ENCODE peak calls at places on chromosome 16, in five cellular contexts. One of them, this sample, is unnamed.

GRCh38 chr16:84788968-84789371 is 30.8 kb upstream of the CRISPLD2 start:
- DNase-seq in OCI-LY7: no peak
- DNase-seq in left lung: no peak
- DNase-seq in GM23338: no peak
- DNase-seq in CD4-positive, alpha-beta T cell: no peak
- DNase-seq in this sample: no peak

GRCh38 chr16:68936729-68937631 is 93.6 kb downstream of the TANGO6 start:
- DNase-seq in left lung: no peak
- DNase-seq in OCI-LY7: no peak
- DNase-seq in CD4-positive, alpha-beta T cell: no peak
- DNase-seq in GM23338: no peak
- DNase-seq in this sample: peak; percentile 90

GRCh38 chr16:11095935-11096334 is 151.6 kb downstream of the CLEC16A start:
- DNase-seq in left lung: no peak
- DNase-seq in OCI-LY7: no peak
- DNase-seq in GM23338: no peak
- DNase-seq in CD4-positive, alpha-beta T cell: no peak
- DNase-seq in this sample: no peak

GRCh38 chr16:66254751-66255150 is 111.7 kb upstream of the CDH5 start:
- DNase-seq in CD4-positive, alpha-beta T cell: no peak
- DNase-seq in GM23338: no peak
- DNase-seq in left lung: no peak
- DNase-seq in OCI-LY7: no peak
- DNase-seq in this sample: no peak

GRCh38 chr16:48041861-48042435 is 113.8 kb downstream of the ABCC12 start:
- DNase-seq in left lung: no peak
- DNase-seq in CD4-positive, alpha-beta T cell: no peak
- DNase-seq in GM23338: peak; percentile 70
- DNase-seq in OCI-LY7: no peak
- DNase-seq in this sample: peak; percentile 22

GRCh38 chr16:53892155-53892554 is 188.2 kb downstream of the FTO start:
- DNase-seq in GM23338: peak; percentile 74
- DNase-seq in OCI-LY7: peak; percentile 27
- DNase-seq in CD4-positive, alpha-beta T cell: peak; percentile 23
- DNase-seq in left lung: no peak
- DNase-seq in this sample: peak; percentile 22

GRCh38 chr16:17768257-17768656 is 297.5 kb upstream of the XYLT1 start:
- DNase-seq in left lung: no peak
- DNase-seq in GM23338: no peak
- DNase-seq in CD4-positive, alpha-beta T cell: no peak
- DNase-seq in OCI-LY7: no peak
- DNase-seq in this sample: peak; percentile 74

GRCh38 chr16:54633943-54634362 is 296.7 kb upstream of the IRX5 start:
- DNase-seq in left lung: no peak
- DNase-seq in OCI-LY7: peak; percentile 29
- DNase-seq in GM23338: peak; percentile 85
- DNase-seq in CD4-positive, alpha-beta T cell: no peak
- DNase-seq in this sample: peak; percentile 25

GRCh38 chr16:75097941-75098897 is 18.4 kb downstream of the LDHD start:
- DNase-seq in OCI-LY7: no peak
- DNase-seq in CD4-positive, alpha-beta T cell: peak; percentile 67
- DNase-seq in GM23338: no peak
- DNase-seq in left lung: no peak
- DNase-seq in this sample: no peak

GRCh38 chr16:78298986-78299385 is 199.5 kb downstream of the WWOX start:
- DNase-seq in CD4-positive, alpha-beta T cell: no peak
- DNase-seq in OCI-LY7: no peak
- DNase-seq in left lung: no peak
- DNase-seq in GM23338: no peak
- DNase-seq in this sample: no peak

GRCh38 chr16:11781773-11782172 is 15.3 kb downstream of the ZC3H7A start:
- DNase-seq in OCI-LY7: peak; percentile 76
- DNase-seq in CD4-positive, alpha-beta T cell: no peak
- DNase-seq in GM23338: no peak
- DNase-seq in left lung: no peak
- DNase-seq in this sample: peak; percentile 70

GRCh38 chr16:80319181-80319580 is 221.6 kb upstream of the DYNLRB2 start:
- DNase-seq in CD4-positive, alpha-beta T cell: no peak
- DNase-seq in GM23338: peak; percentile 42
- DNase-seq in left lung: no peak
- DNase-seq in OCI-LY7: no peak
- DNase-seq in this sample: no peak

GRCh38 chr16:87207509-87207908 is 109.7 kb downstream of the C16orf95 start:
- DNase-seq in GM23338: no peak
- DNase-seq in CD4-positive, alpha-beta T cell: no peak
- DNase-seq in OCI-LY7: no peak
- DNase-seq in left lung: no peak
- DNase-seq in this sample: peak; percentile 26

GRCh38 chr16:87578531-87578930 is 23.8 kb upstream of the JPH3 start:
- DNase-seq in left lung: no peak
- DNase-seq in GM23338: no peak
- DNase-seq in CD4-positive, alpha-beta T cell: no peak
- DNase-seq in OCI-LY7: no peak
- DNase-seq in this sample: no peak

GRCh38 chr16:61149709-61150108 is 886.5 kb downstream of the CDH8 start:
- DNase-seq in CD4-positive, alpha-beta T cell: no peak
- DNase-seq in OCI-LY7: no peak
- DNase-seq in GM23338: no peak
- DNase-seq in left lung: no peak
- DNase-seq in this sample: no peak

GRCh38 chr16:3101018-3101840 is 2.1 kb upstream of the ZSCAN10 start:
- DNase-seq in left lung: no peak
- DNase-seq in OCI-LY7: peak; percentile 84
- DNase-seq in CD4-positive, alpha-beta T cell: peak; percentile 44
- DNase-seq in GM23338: peak; percentile 90
- DNase-seq in this sample: peak; percentile 31

GRCh38 chr16:24188143-24188542 is 68.0 kb upstream of the CACNG3 start:
- DNase-seq in OCI-LY7: no peak
- DNase-seq in left lung: no peak
- DNase-seq in GM23338: no peak
- DNase-seq in CD4-positive, alpha-beta T cell: no peak
- DNase-seq in this sample: no peak

GRCh38 chr16:48526058-48526957 is 83.7 kb downstream of the N4BP1 start:
- DNase-seq in GM23338: peak; percentile 87
- DNase-seq in left lung: peak; percentile 34
- DNase-seq in OCI-LY7: peak; percentile 58
- DNase-seq in CD4-positive, alpha-beta T cell: no peak
- DNase-seq in this sample: peak; percentile 82

GRCh38 chr16:23398987-23399805 is 53.8 kb downstream of the COG7 start:
- DNase-seq in left lung: peak; percentile 63
- DNase-seq in OCI-LY7: no peak
- DNase-seq in GM23338: peak; percentile 93
- DNase-seq in CD4-positive, alpha-beta T cell: no peak
- DNase-seq in this sample: no peak

GRCh38 chr16:87057291-87057881 is 259.8 kb downstream of the C16orf95 start:
- DNase-seq in OCI-LY7: no peak
- DNase-seq in CD4-positive, alpha-beta T cell: no peak
- DNase-seq in GM23338: peak; percentile 71
- DNase-seq in left lung: no peak
- DNase-seq in this sample: no peak

GRCh38 chr16:89407282-89407924 is 83.0 kb downstream of the ANKRD11 start:
- DNase-seq in left lung: no peak
- DNase-seq in OCI-LY7: no peak
- DNase-seq in CD4-positive, alpha-beta T cell: no peak
- DNase-seq in GM23338: no peak
- DNase-seq in this sample: no peak

GRCh38 chr16:58426095-58426494 is 33.8 kb downstream of the GINS3 start:
- DNase-seq in GM23338: no peak
- DNase-seq in OCI-LY7: peak; percentile 84
- DNase-seq in CD4-positive, alpha-beta T cell: peak; percentile 2
- DNase-seq in left lung: peak; percentile 43
- DNase-seq in this sample: no peak

GRCh38 chr16:20740901-20741491 is 622 bp downstream of the THUMPD1 start:
- DNase-seq in left lung: peak; percentile 93
- DNase-seq in OCI-LY7: peak; percentile 88
- DNase-seq in CD4-positive, alpha-beta T cell: peak; percentile 90
- DNase-seq in GM23338: peak; percentile 87
- DNase-seq in this sample: peak; percentile 93

GRCh38 chr16:80577485-80578280 is 36.9 kb downstream of the DYNLRB2 start:
- DNase-seq in OCI-LY7: no peak
- DNase-seq in CD4-positive, alpha-beta T cell: no peak
- DNase-seq in left lung: no peak
- DNase-seq in GM23338: no peak
- DNase-seq in this sample: no peak

GRCh38 chr16:86772671-86773338 is 194.5 kb downstream of the FOXL1 start:
- DNase-seq in GM23338: no peak
- DNase-seq in OCI-LY7: no peak
- DNase-seq in CD4-positive, alpha-beta T cell: no peak
- DNase-seq in left lung: no peak
- DNase-seq in this sample: no peak

GRCh38 chr16:8278181-8278580 is 312.1 kb downstream of the TMEM114 start:
- DNase-seq in OCI-LY7: no peak
- DNase-seq in CD4-positive, alpha-beta T cell: no peak
- DNase-seq in GM23338: no peak
- DNase-seq in left lung: no peak
- DNase-seq in this sample: no peak

GRCh38 chr16:53680756-53681155 is 22.9 kb downstream of the RPGRIP1L start:
- DNase-seq in CD4-positive, alpha-beta T cell: no peak
- DNase-seq in OCI-LY7: no peak
- DNase-seq in GM23338: no peak
- DNase-seq in left lung: no peak
- DNase-seq in this sample: no peak

DNA sequence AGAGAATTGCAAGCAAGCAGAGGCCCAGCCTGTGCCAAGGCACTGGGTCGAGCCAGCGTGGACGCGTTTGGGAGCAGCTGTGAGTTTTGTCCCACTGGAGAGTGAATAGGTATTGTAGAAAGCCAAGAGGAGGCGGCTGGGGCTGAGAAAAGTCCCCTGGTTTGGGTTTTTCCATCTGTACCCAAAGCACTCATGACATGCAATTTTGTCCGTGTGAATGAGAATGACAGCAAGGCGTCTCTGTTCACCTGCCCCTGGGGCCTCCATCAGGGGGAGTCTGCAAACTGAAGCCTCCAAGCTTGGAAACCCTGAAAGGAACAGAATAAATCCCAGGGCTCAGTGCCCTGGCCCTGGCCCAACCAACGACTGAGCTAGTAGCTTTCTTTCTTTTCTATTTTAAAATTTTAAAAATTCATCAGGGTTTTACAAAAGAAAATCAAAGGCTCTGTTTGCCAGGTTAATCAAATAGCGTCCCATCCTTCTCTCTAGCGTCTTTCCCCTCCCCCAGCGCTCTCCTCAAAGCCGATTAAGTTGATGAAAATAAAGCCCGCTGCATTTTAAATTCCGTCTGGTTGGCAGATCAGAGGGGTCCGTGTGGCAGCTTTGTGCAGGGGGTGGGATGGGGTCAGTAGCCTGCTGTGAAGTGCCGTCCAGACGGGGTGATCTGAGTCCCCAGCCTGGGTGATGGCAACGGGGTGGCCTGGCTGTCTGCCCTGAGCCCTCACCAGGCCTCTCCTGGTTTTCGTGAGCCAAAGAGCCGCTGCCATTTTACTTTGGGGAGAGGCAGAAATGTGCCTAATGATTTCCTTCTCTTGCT is 171.0 kb downstream of the KATNIP start:
- DNase-seq in CD4-positive, alpha-beta T cell: no peak
- DNase-seq in GM23338: no peak
- DNase-seq in left lung: peak; percentile 31
- DNase-seq in OCI-LY7: no peak
- DNase-seq in this sample: no peak
- TF ChIP-seq CTCF in CD4-positive, alpha-beta T cell: no peak
- TF ChIP-seq CTCF in GM23338: no peak
- TF ChIP-seq CTCF in left lung: no peak
- TF ChIP-seq CTCF in OCI-LY7: no peak
- TF ChIP-seq CTCF in this sample: no peak

DNA sequence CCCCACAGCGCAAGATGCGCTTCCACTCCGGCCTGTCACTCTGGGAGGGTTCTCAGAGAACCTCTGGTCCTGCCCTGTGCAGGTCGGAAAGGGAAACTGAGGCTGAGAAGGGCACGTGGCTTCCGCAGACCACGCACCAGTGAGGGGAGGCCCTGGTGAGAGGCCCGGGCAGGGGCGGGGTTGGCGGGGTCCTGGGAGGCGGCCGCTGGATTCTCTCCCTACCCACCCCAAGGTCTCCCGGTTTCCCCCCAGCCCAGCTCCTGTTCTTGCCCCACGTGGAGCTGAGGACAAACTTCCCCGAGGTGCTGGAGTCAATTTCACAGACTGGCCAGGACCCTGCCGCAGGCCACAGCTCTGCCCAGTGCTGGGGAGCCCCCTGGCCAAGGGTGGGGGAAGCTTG is 11.5 kb downstream of the CCL17 start:
- DNase-seq in GM23338: no peak
- DNase-seq in CD4-positive, alpha-beta T cell: no peak
- DNase-seq in OCI-LY7: no peak
- DNase-seq in left lung: no peak
- DNase-seq in this sample: no peak
- H3K27ac ChIP-seq in GM23338: no peak overlapping the region
- H3K27ac ChIP-seq in CD4-positive, alpha-beta T cell: no peak overlapping the region
- H3K27ac ChIP-seq in OCI-LY7: no peak overlapping the region
- H3K27ac ChIP-seq in left lung: no peak overlapping the region
- H3K27ac ChIP-seq in this sample: no peak overlapping the region

DNA sequence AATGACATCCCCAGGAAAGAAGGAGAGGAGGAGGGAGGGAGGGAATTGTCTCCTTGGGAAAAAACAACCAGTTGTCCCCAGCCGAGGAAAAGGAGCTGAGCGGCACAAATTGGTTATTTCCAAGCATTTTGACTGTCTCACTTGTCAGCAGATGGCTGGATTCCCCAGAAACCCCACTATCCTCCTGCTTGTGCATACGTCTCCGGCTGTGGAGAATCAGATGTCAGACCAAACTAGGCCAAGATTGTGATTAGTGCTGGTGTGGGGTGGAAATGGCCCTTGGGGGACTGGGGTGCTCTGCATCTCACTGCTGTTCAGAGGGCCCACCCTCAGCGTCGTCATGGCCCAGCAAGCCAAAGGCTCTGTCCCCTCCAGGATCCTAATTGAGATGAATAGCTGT is 131.7 kb upstream of the HSBP1 start:
- DNase-seq in CD4-positive, alpha-beta T cell: no peak
- DNase-seq in left lung: no peak
- DNase-seq in OCI-LY7: no peak
- DNase-seq in GM23338: no peak
- DNase-seq in this sample: no peak
- TF ChIP-seq CTCF in CD4-positive, alpha-beta T cell: no peak
- TF ChIP-seq CTCF in left lung: no peak
- TF ChIP-seq CTCF in OCI-LY7: no peak
- TF ChIP-seq CTCF in GM23338: no peak
- TF ChIP-seq CTCF in this sample: no peak

DNA sequence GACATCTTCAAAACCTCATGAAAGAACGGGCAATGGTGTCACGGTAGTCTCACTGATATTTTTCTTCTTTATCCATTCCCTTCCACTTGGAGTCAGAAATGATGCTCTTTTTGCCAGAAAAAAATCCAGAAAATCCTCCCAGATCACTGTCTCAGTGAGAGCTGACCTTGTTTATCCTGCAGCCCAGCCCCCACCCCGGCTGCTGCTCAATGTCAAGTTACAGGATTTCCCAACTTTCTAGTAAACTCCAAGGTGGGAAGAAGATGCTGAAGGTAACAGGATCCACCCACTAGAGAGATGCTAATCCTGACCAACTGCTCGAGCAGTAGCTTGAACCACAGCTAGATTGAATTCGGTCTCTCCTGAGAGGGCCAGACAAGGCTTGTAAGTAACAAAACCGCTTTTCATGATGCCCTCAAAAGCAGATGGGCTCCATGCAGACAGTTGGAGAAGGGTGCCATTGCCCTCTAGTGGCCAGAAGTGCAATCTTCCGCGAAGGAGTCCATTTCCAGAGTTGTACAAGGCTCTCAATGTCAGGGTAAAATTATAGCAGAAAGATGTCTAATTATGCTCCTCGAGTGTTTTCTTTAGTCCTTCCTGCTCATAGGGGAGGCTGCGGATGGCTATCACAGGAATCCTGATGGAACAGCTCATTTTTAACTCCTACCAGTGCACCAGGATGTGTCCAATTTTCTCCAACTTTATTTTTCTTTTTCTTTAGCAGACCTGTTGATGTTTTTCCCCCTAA is 4.0 kb downstream of the CDH11 start:
- DNase-seq in CD4-positive, alpha-beta T cell: peak; percentile 3
- DNase-seq in OCI-LY7: peak; percentile 75
- DNase-seq in left lung: peak; percentile 50
- DNase-seq in GM23338: peak; percentile 87
- DNase-seq in this sample: peak; percentile 52
- H3K27ac ChIP-seq in CD4-positive, alpha-beta T cell: no peak overlapping the region
- H3K27ac ChIP-seq in OCI-LY7: no peak overlapping the region
- H3K27ac ChIP-seq in left lung: peak overlapping the region; percentile 8
- H3K27ac ChIP-seq in GM23338: no peak overlapping the region
- H3K27ac ChIP-seq in this sample: no peak overlapping the region